ENCODE peak calls at places on chromosome 10, in seven cellular contexts. B, X, K, Y, O, M and L are unnamed samples.

GRCh38 chr10:110471566-110472139 is 26.1 kb upstream of the DUSP5 start:
- DNase-seq in B (no peak), X (peak), K (no peak), Y (no peak), O (no peak), M (no peak), L (no peak)

GRCh38 chr10:58140706-58141347 is 126.9 kb downstream of the IPMK start:
- DNase-seq in B (no peak), X (no peak), K (no peak), Y (no peak), O (peak), M (no peak), L (no peak)

GRCh38 chr10:13803566-13804554 is 217.1 kb downstream of the PRPF18 start:
- DNase-seq in B (no peak), X (no peak), K (no peak), Y (no peak), O (no peak), M (no peak), L (peak)

GRCh38 chr10:97915761-97916160 is 66.1 kb downstream of the GOLGA7B start:
- DNase-seq in B (no peak), X (no peak), K (no peak), Y (no peak), O (no peak), M (no peak), L (no peak)

GRCh38 chr10:101812606-101813005 is 5.6 kb downstream of the OGA start:
- DNase-seq in B (no peak), X (no peak), K (no peak), Y (no peak), O (no peak), M (no peak), L (no peak)

GRCh38 chr10:114779803-114780609 is 41.6 kb upstream of the FHIP2A start:
- DNase-seq in B (no peak), X (peak), K (no peak), Y (no peak), O (peak), M (no peak), L (no peak)

GRCh38 chr10:67665491-67665890 is 30.5 kb downstream of the CTNNA3 start:
- DNase-seq in B (no peak), X (no peak), K (peak), Y (no peak), O (no peak), M (no peak), L (no peak)

GRCh38 chr10:73648975-73649829 is 6.6 kb downstream of the SYNPO2L start:
- DNase-seq in B (no peak), X (peak), K (no peak), Y (no peak), O (no peak), M (no peak), L (peak)

GRCh38 chr10:86971146-86971991 is 3.1 kb downstream of the ADIRF start:
- DNase-seq in B (peak), X (peak), K (peak), Y (peak), O (peak), M (peak), L (peak)

GRCh38 chr10:130411496-130412070 is 275.4 kb downstream of the GLRX3 start:
- DNase-seq in B (peak), X (no peak), K (no peak), Y (no peak), O (no peak), M (no peak), L (no peak)

DNA sequence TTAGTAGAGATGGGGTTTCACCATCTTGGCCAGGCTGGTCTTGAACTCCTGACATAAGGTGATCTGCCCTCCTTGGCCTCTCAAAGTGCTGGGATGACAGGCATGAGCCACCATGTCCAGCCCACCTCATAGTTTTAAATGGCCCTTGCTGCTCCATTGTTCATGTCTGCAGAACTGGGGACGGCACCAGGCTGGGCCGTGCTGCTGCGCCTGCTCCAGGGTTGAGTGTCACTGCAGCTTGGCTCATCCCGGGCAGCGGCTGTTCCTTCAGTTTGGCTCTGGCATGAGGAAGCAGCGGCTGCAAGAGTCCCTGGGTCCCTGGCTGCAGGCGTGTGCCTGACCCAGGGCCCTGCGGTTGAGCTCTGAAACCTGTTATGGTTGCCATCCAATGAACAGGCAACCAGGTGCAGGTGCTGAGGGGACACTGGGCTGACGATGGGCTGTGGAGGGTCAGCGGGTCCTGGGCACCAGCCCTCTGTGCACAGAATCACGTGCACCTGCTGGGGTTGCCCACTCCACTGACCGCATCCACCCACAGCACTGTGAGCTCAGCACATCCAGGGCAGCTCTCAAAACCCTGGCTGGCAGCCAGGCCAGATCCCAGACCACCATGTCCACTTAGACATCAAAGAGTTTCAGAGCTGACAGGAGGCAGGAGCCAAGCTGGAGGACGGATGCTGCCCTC is 70.2 kb upstream of the PPP2R2D start:
- DNase-seq in B (peak), X (no peak), K (peak), Y (peak), O (no peak), M (peak), L (no peak)
- H3K4me3 ChIP-seq in B (no peak), X (no peak), K (no peak), Y (no peak), O (no peak), M (no peak), L (no peak)

GRCh38 chr10:103622286-103622685 is 128.8 kb downstream of the NEURL1 start:
- DNase-seq in B (no peak), X (no peak), K (no peak), Y (no peak), O (no peak), M (no peak), L (no peak)

GRCh38 chr10:103620357-103620749 is 126.8 kb downstream of the NEURL1 start:
- DNase-seq in B (no peak), X (no peak), K (no peak), Y (no peak), O (no peak), M (no peak), L (no peak)

GRCh38 chr10:103622935-103623574 is 129.6 kb downstream of the NEURL1 start:
- DNase-seq in B (no peak), X (no peak), K (no peak), Y (no peak), O (no peak), M (no peak), L (no peak)

GRCh38 chr10:103620891-103621777 is 127.6 kb downstream of the NEURL1 start:
- DNase-seq in B (no peak), X (no peak), K (no peak), Y (no peak), O (no peak), M (no peak), L (no peak)

GRCh38 chr10:103621778-103622115 is 128.2 kb downstream of the NEURL1 start:
- DNase-seq in B (no peak), X (no peak), K (no peak), Y (no peak), O (no peak), M (no peak), L (no peak)
- H3K27ac ChIP-seq in B (peak), X (no peak), K (peak), Y (peak), O (no peak), M (peak), L (no peak)

DNA sequence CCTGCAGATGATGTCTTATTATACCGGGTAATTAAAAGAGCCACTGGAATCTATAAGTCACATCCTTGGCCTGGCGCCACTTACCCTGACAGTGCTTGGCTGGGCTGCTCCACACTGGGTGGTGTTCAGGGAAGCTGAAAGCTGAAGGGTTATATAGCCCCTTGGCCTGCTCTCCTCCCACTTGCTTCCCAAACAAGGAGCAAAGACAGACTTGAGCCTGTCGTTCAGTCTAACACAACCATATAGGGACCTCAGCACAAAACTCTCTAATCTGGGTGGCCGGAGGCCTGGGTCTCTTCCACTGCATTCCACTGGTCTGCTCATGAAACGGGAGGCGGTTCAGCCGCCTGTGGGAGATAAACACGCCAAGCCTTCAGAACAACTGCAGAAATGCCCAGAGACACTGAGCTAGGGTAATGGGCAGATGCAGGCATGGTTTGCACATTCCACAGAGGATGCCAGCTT is at the start of gene ACTA2:
- DNase-seq in B (no peak), X (no peak), K (no peak), Y (peak), O (no peak), M (peak), L (peak)
- H3K4me3 ChIP-seq in B (peak), X (no peak), K (peak), Y (peak), O (no peak), M (peak), L (peak)

GRCh38 chr10:6174201-6174874 is 28.4 kb upstream of the PFKFB3 start:
- DNase-seq in B (no peak), X (no peak), K (peak), Y (no peak), O (no peak), M (no peak), L (no peak)

GRCh38 chr10:6177880-6178281 is 24.9 kb upstream of the PFKFB3 start:
- DNase-seq in B (peak), X (no peak), K (no peak), Y (no peak), O (no peak), M (no peak), L (no peak)

GRCh38 chr10:6176691-6177231 is 26.0 kb upstream of the PFKFB3 start:
- DNase-seq in B (peak), X (peak), K (no peak), Y (no peak), O (no peak), M (no peak), L (peak)

GRCh38 chr10:6173203-6173602 is 29.5 kb upstream of the PFKFB3 start:
- DNase-seq in B (no peak), X (no peak), K (no peak), Y (no peak), O (no peak), M (peak), L (no peak)

GRCh38 chr10:6175329-6176055 is 27.2 kb upstream of the PFKFB3 start:
- DNase-seq in B (peak), X (no peak), K (peak), Y (no peak), O (no peak), M (no peak), L (no peak)
- H3K27ac ChIP-seq in B (no peak), X (no peak), K (peak), Y (peak), O (no peak), M (peak), L (peak)

DNA sequence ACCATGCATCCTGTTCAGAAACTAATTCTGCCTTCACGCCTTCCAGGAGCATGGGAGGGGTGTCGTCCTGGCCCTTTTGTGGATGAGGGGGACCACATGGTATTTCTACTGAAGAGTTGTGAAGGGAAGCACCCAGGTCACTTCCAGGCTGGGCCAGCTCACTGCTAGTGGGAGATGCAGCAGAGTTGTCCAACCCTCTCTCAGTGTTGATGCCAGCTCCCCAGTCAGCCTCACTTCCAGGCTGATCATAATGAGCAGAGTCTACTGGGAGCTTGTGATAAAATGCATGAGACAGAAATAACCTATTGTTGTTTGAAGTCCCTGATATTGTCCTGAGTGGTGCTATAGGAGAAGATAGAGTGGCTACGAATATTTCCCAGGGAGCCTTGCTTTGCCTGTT is 287.0 kb upstream of the CELF2 start:
- DNase-seq in B (no peak), X (no peak), K (no peak), Y (no peak), O (no peak), M (no peak), L (peak)
- H3K4me3 ChIP-seq in B (no peak), X (no peak), K (no peak), Y (no peak), O (no peak), M (no peak), L (no peak)

DNA sequence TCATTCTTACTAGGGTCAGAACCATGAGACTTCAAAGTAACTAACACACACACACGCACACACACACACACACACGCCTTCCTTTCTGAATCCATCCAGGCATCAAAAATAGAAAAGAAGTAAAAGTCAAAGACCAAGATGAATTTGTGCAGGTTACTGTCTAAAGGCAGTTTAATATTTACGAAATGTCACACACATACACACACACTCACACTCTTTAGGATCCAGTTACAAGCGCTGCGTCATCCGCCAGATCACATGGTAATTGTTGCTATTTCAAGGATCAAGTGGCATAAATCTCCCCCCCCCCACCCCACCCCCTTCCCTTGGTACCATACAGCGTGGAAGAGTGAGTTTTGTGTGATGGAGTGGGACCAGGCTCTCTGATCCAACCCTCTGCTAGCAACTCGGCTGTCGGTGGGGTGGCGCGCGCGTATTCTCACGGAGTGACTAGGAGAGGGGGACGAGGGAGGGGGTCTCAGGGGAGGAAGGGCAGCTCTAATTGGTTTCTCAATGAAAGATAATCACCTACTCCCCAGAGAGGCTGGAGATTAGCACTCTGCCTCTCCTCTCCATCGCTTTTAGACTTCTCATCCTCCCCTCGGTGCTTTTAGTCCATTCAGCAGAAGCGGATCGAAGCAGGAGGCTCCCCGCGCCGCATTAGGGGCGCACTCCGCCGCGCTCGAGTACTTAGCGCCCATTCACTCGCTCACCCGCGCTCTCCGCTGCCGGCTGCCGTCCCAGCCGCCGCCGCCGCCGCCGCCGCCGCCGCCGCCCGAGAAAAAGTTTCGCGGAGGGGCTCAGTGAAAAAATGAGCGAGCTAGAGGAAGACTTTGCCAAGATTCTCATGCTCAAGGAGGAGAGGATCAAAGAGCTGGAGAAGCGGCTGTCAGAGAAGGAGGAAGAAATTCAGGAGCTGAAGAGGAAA is 83.5 kb upstream of the PRKG1 start:
- DNase-seq in B (peak), X (no peak), K (peak), Y (peak), O (peak), M (peak), L (peak)
- H3K27ac ChIP-seq in B (peak), X (no peak), K (peak), Y (peak), O (no peak), M (peak), L (peak)

GRCh38 chr10:91879514-91880170 is 29.6 kb downstream of the FGFBP3 start:
- DNase-seq in B (no peak), X (no peak), K (no peak), Y (no peak), O (no peak), M (no peak), L (no peak)
- H3K4me3 ChIP-seq in B (no peak), X (no peak), K (no peak), Y (no peak), O (no peak), M (no peak), L (no peak)

GRCh38 chr10:88081457-88082054 is 218.1 kb downstream of the PTEN start:
- DNase-seq in B (no peak), X (no peak), K (no peak), Y (no peak), O (no peak), M (no peak), L (no peak)

GRCh38 chr10:88080213-88080612 is 216.8 kb downstream of the PTEN start:
- DNase-seq in B (no peak), X (no peak), K (no peak), Y (no peak), O (no peak), M (no peak), L (no peak)

GRCh38 chr10:88082806-88083596 is 219.6 kb downstream of the PTEN start:
- DNase-seq in B (no peak), X (peak), K (no peak), Y (no peak), O (no peak), M (no peak), L (no peak)

GRCh38 chr10:88083597-88083989 is 220.2 kb downstream of the PTEN start:
- DNase-seq in B (no peak), X (no peak), K (no peak), Y (no peak), O (no peak), M (no peak), L (no peak)

GRCh38 chr10:88082391-88082790 is 219.0 kb downstream of the PTEN start:
- DNase-seq in B (no peak), X (no peak), K (no peak), Y (no peak), O (no peak), M (no peak), L (no peak)
- H3K27ac ChIP-seq in B (no peak), X (no peak), K (no peak), Y (no peak), O (no peak), M (no peak), L (no peak)